ENCODE peak calls at places on chromosomes 12 and 14, in eight cellular contexts. One of them, this sample, is unnamed.

GRCh38 chr14:52043690-52044089 is 25.2 kb downstream of the NID2 start:
- DNase-seq in NCI-H1092: peak
- DNase-seq in ecto neural progenitor cell: peak
- DNase-seq in stimulated activated CD4-positive, alpha-beta T cell treated with anti-CD3 and anti-CD28 coated beads, Interleukin-2, amount 100 ng/mL, for 48 hours: peak
- DNase-seq in astrocyte: no peak
- DNase-seq in OCI-M1: no peak
- DNase-seq in M059J: peak
- DNase-seq in T-helper 17 cell: peak
- DNase-seq in this sample: peak

GRCh38 chr14:67744057-67744456 is 42.4 kb downstream of the RDH12 start:
- DNase-seq in OCI-M1: no peak
- DNase-seq in NCI-H1092: no peak
- DNase-seq in stimulated activated CD4-positive, alpha-beta T cell treated with anti-CD3 and anti-CD28 coated beads, Interleukin-2, amount 100 ng/mL, for 48 hours: no peak
- DNase-seq in astrocyte: no peak
- DNase-seq in M059J: no peak
- DNase-seq in T-helper 17 cell: no peak
- DNase-seq in ecto neural progenitor cell: no peak
- DNase-seq in this sample: no peak

GRCh38 chr12:39476121-39476520 is 33.2 kb upstream of the KIF21A start:
- DNase-seq in M059J: no peak
- DNase-seq in OCI-M1: no peak
- DNase-seq in astrocyte: no peak
- DNase-seq in T-helper 17 cell: no peak
- DNase-seq in ecto neural progenitor cell: no peak
- DNase-seq in NCI-H1092: no peak
- DNase-seq in stimulated activated CD4-positive, alpha-beta T cell treated with anti-CD3 and anti-CD28 coated beads, Interleukin-2, amount 100 ng/mL, for 48 hours: no peak
- DNase-seq in this sample: no peak

GRCh38 chr14:78688503-78688902 is 518.3 kb downstream of the NRXN3 start:
- DNase-seq in M059J: no peak
- DNase-seq in stimulated activated CD4-positive, alpha-beta T cell treated with anti-CD3 and anti-CD28 coated beads, Interleukin-2, amount 100 ng/mL, for 48 hours: no peak
- DNase-seq in NCI-H1092: no peak
- DNase-seq in ecto neural progenitor cell: no peak
- DNase-seq in OCI-M1: no peak
- DNase-seq in T-helper 17 cell: no peak
- DNase-seq in astrocyte: no peak
- DNase-seq in this sample: no peak

GRCh38 chr12:124286414-124286813 is 8.5 kb upstream of the RFLNA start:
- DNase-seq in ecto neural progenitor cell: no peak
- DNase-seq in M059J: peak
- DNase-seq in T-helper 17 cell: no peak
- DNase-seq in NCI-H1092: peak
- DNase-seq in OCI-M1: no peak
- DNase-seq in stimulated activated CD4-positive, alpha-beta T cell treated with anti-CD3 and anti-CD28 coated beads, Interleukin-2, amount 100 ng/mL, for 48 hours: no peak
- DNase-seq in astrocyte: peak
- DNase-seq in this sample: no peak

GRCh38 chr12:21065845-21066244 is 65.1 kb upstream of the SLCO1B1 start:
- DNase-seq in stimulated activated CD4-positive, alpha-beta T cell treated with anti-CD3 and anti-CD28 coated beads, Interleukin-2, amount 100 ng/mL, for 48 hours: no peak
- DNase-seq in OCI-M1: peak
- DNase-seq in T-helper 17 cell: no peak
- DNase-seq in M059J: peak
- DNase-seq in astrocyte: no peak
- DNase-seq in NCI-H1092: no peak
- DNase-seq in ecto neural progenitor cell: no peak
- DNase-seq in this sample: no peak

GRCh38 chr14:71121711-71122110 is 214.5 kb downstream of the PCNX1 start:
- DNase-seq in astrocyte: no peak
- DNase-seq in NCI-H1092: no peak
- DNase-seq in ecto neural progenitor cell: no peak
- DNase-seq in OCI-M1: no peak
- DNase-seq in M059J: no peak
- DNase-seq in T-helper 17 cell: no peak
- DNase-seq in stimulated activated CD4-positive, alpha-beta T cell treated with anti-CD3 and anti-CD28 coated beads, Interleukin-2, amount 100 ng/mL, for 48 hours: no peak
- DNase-seq in this sample: no peak

GRCh38 chr12:49094104-49094948 is at the start of gene DHH:
- DNase-seq in OCI-M1: peak
- DNase-seq in M059J: peak
- DNase-seq in astrocyte: no peak
- DNase-seq in ecto neural progenitor cell: peak
- DNase-seq in stimulated activated CD4-positive, alpha-beta T cell treated with anti-CD3 and anti-CD28 coated beads, Interleukin-2, amount 100 ng/mL, for 48 hours: no peak
- DNase-seq in T-helper 17 cell: no peak
- DNase-seq in NCI-H1092: peak
- DNase-seq in this sample: no peak

GRCh38 chr12:123816896-123817537 is 54.9 kb downstream of the DNAH10 start:
- DNase-seq in ecto neural progenitor cell: no peak
- DNase-seq in T-helper 17 cell: no peak
- DNase-seq in NCI-H1092: no peak
- DNase-seq in astrocyte: no peak
- DNase-seq in stimulated activated CD4-positive, alpha-beta T cell treated with anti-CD3 and anti-CD28 coated beads, Interleukin-2, amount 100 ng/mL, for 48 hours: no peak
- DNase-seq in M059J: no peak
- DNase-seq in OCI-M1: no peak
- DNase-seq in this sample: no peak

GRCh38 chr12:3727877-3728632 is 24.9 kb downstream of the CRACR2A start:
- DNase-seq in T-helper 17 cell: no peak
- DNase-seq in stimulated activated CD4-positive, alpha-beta T cell treated with anti-CD3 and anti-CD28 coated beads, Interleukin-2, amount 100 ng/mL, for 48 hours: no peak
- DNase-seq in astrocyte: peak
- DNase-seq in NCI-H1092: no peak
- DNase-seq in ecto neural progenitor cell: peak
- DNase-seq in M059J: peak
- DNase-seq in OCI-M1: peak
- DNase-seq in this sample: no peak

GRCh38 chr12:84035766-84036165 is 876.8 kb downstream of the SLC6A15 start:
- DNase-seq in ecto neural progenitor cell: no peak
- DNase-seq in NCI-H1092: no peak
- DNase-seq in astrocyte: no peak
- DNase-seq in stimulated activated CD4-positive, alpha-beta T cell treated with anti-CD3 and anti-CD28 coated beads, Interleukin-2, amount 100 ng/mL, for 48 hours: no peak
- DNase-seq in T-helper 17 cell: no peak
- DNase-seq in OCI-M1: no peak
- DNase-seq in M059J: no peak
- DNase-seq in this sample: no peak

GRCh38 chr12:92170050-92170449 is 24.4 kb upstream of the BTG1 start:
- DNase-seq in NCI-H1092: no peak
- DNase-seq in ecto neural progenitor cell: no peak
- DNase-seq in astrocyte: no peak
- DNase-seq in T-helper 17 cell: no peak
- DNase-seq in OCI-M1: no peak
- DNase-seq in stimulated activated CD4-positive, alpha-beta T cell treated with anti-CD3 and anti-CD28 coated beads, Interleukin-2, amount 100 ng/mL, for 48 hours: no peak
- DNase-seq in M059J: no peak
- DNase-seq in this sample: no peak

GRCh38 chr12:96368233-96368632 is 32.0 kb downstream of the CDK17 start:
- DNase-seq in NCI-H1092: peak
- DNase-seq in ecto neural progenitor cell: no peak
- DNase-seq in stimulated activated CD4-positive, alpha-beta T cell treated with anti-CD3 and anti-CD28 coated beads, Interleukin-2, amount 100 ng/mL, for 48 hours: no peak
- DNase-seq in OCI-M1: no peak
- DNase-seq in T-helper 17 cell: no peak
- DNase-seq in astrocyte: no peak
- DNase-seq in M059J: peak
- DNase-seq in this sample: no peak

GRCh38 chr12:12645485-12645884 is 33.8 kb downstream of the CREBL2 start:
- DNase-seq in OCI-M1: no peak
- DNase-seq in NCI-H1092: no peak
- DNase-seq in ecto neural progenitor cell: no peak
- DNase-seq in astrocyte: peak
- DNase-seq in M059J: peak
- DNase-seq in T-helper 17 cell: no peak
- DNase-seq in stimulated activated CD4-positive, alpha-beta T cell treated with anti-CD3 and anti-CD28 coated beads, Interleukin-2, amount 100 ng/mL, for 48 hours: peak
- DNase-seq in this sample: no peak

GRCh38 chr14:45091696-45092095 is 7.8 kb downstream of the PRPF39 start:
- DNase-seq in ecto neural progenitor cell: no peak
- DNase-seq in stimulated activated CD4-positive, alpha-beta T cell treated with anti-CD3 and anti-CD28 coated beads, Interleukin-2, amount 100 ng/mL, for 48 hours: no peak
- DNase-seq in T-helper 17 cell: no peak
- DNase-seq in NCI-H1092: no peak
- DNase-seq in M059J: peak
- DNase-seq in OCI-M1: no peak
- DNase-seq in astrocyte: peak
- DNase-seq in this sample: no peak

GRCh38 chr12:65093571-65093970 is 27.5 kb downstream of the WIF1 start:
- DNase-seq in M059J: no peak
- DNase-seq in NCI-H1092: no peak
- DNase-seq in OCI-M1: no peak
- DNase-seq in T-helper 17 cell: no peak
- DNase-seq in astrocyte: no peak
- DNase-seq in ecto neural progenitor cell: no peak
- DNase-seq in stimulated activated CD4-positive, alpha-beta T cell treated with anti-CD3 and anti-CD28 coated beads, Interleukin-2, amount 100 ng/mL, for 48 hours: no peak
- DNase-seq in this sample: no peak

GRCh38 chr12:81253360-81253759 is 175.5 kb downstream of the ACSS3 start:
- DNase-seq in stimulated activated CD4-positive, alpha-beta T cell treated with anti-CD3 and anti-CD28 coated beads, Interleukin-2, amount 100 ng/mL, for 48 hours: no peak
- DNase-seq in ecto neural progenitor cell: no peak
- DNase-seq in OCI-M1: no peak
- DNase-seq in M059J: no peak
- DNase-seq in NCI-H1092: no peak
- DNase-seq in astrocyte: no peak
- DNase-seq in T-helper 17 cell: no peak
- DNase-seq in this sample: no peak

GRCh38 chr14:99579077-99579836 is 24.8 kb downstream of the CCDC85C start:
- DNase-seq in stimulated activated CD4-positive, alpha-beta T cell treated with anti-CD3 and anti-CD28 coated beads, Interleukin-2, amount 100 ng/mL, for 48 hours: no peak
- DNase-seq in T-helper 17 cell: no peak
- DNase-seq in NCI-H1092: no peak
- DNase-seq in OCI-M1: no peak
- DNase-seq in astrocyte: no peak
- DNase-seq in M059J: no peak
- DNase-seq in ecto neural progenitor cell: no peak
- DNase-seq in this sample: no peak

GRCh38 chr12:30019386-30020140 is 235.8 kb upstream of the TMTC1 start:
- DNase-seq in stimulated activated CD4-positive, alpha-beta T cell treated with anti-CD3 and anti-CD28 coated beads, Interleukin-2, amount 100 ng/mL, for 48 hours: no peak
- DNase-seq in astrocyte: peak
- DNase-seq in NCI-H1092: no peak
- DNase-seq in M059J: peak
- DNase-seq in T-helper 17 cell: no peak
- DNase-seq in ecto neural progenitor cell: no peak
- DNase-seq in OCI-M1: no peak
- DNase-seq in this sample: no peak

GRCh38 chr12:76024942-76025600 is 6.5 kb downstream of the PHLDA1 start:
- DNase-seq in ecto neural progenitor cell: no peak
- DNase-seq in OCI-M1: peak
- DNase-seq in T-helper 17 cell: no peak
- DNase-seq in M059J: peak
- DNase-seq in NCI-H1092: no peak
- DNase-seq in astrocyte: peak
- DNase-seq in stimulated activated CD4-positive, alpha-beta T cell treated with anti-CD3 and anti-CD28 coated beads, Interleukin-2, amount 100 ng/mL, for 48 hours: no peak
- DNase-seq in this sample: no peak

GRCh38 chr12:92294676-92295440 is 149.2 kb upstream of the BTG1 start:
- DNase-seq in NCI-H1092: no peak
- DNase-seq in ecto neural progenitor cell: no peak
- DNase-seq in stimulated activated CD4-positive, alpha-beta T cell treated with anti-CD3 and anti-CD28 coated beads, Interleukin-2, amount 100 ng/mL, for 48 hours: no peak
- DNase-seq in astrocyte: peak
- DNase-seq in M059J: no peak
- DNase-seq in T-helper 17 cell: no peak
- DNase-seq in OCI-M1: no peak
- DNase-seq in this sample: no peak

GRCh38 chr12:121166356-121166755 is 33.7 kb downstream of the P2RX7 start:
- DNase-seq in M059J: no peak
- DNase-seq in ecto neural progenitor cell: no peak
- DNase-seq in OCI-M1: no peak
- DNase-seq in stimulated activated CD4-positive, alpha-beta T cell treated with anti-CD3 and anti-CD28 coated beads, Interleukin-2, amount 100 ng/mL, for 48 hours: no peak
- DNase-seq in T-helper 17 cell: no peak
- DNase-seq in astrocyte: no peak
- DNase-seq in NCI-H1092: no peak
- DNase-seq in this sample: no peak

GRCh38 chr14:100872241-100872640 is 31.3 kb downstream of the RTL1 start:
- DNase-seq in ecto neural progenitor cell: no peak
- DNase-seq in M059J: peak
- DNase-seq in T-helper 17 cell: no peak
- DNase-seq in OCI-M1: no peak
- DNase-seq in NCI-H1092: no peak
- DNase-seq in stimulated activated CD4-positive, alpha-beta T cell treated with anti-CD3 and anti-CD28 coated beads, Interleukin-2, amount 100 ng/mL, for 48 hours: no peak
- DNase-seq in astrocyte: peak
- DNase-seq in this sample: no peak

This sample was measured in esophagus muscularis mucosa.